ENCODE peak calls at places on chromosomes 4 and X, in four cellular contexts. T, K, U and C are unnamed samples.

GRCh38 chr4:38621004-38621684 is 42.9 kb upstream of the KLF3 start:
- DNase-seq in K (no peak), U (peak; percentile 76), T (no peak), C (no peak)

GRCh38 chr4:99300934-99301333 is 10.1 kb upstream of the ADH1A start:
- DNase-seq in U (peak; percentile 84), K (no peak), T (peak; percentile 85), C (no peak)

GRCh38 chr4:26326791-26327190 is 6.0 kb downstream of the RBPJ start:
- DNase-seq in T (no peak), U (no peak), K (no peak), C (no peak)

GRCh38 chr4:174215936-174216699 is 67.3 kb downstream of the FBXO8 start:
- DNase-seq in T (no peak), K (no peak), U (no peak), C (no peak)

GRCh38 chrX:31021537-31021936 is 50.3 kb downstream of the FTHL17 start:
- DNase-seq in K (no peak), T (no peak), U (no peak), C (no peak)

GRCh38 chr4:88054909-88055308 is 47.5 kb downstream of the PKD2 start:
- DNase-seq in K (no peak), T (no peak), U (no peak), C (peak; percentile 60)

GRCh38 chr4:135575041-135575440 is 1373.5 kb upstream of the PABPC4L start:
- DNase-seq in T (no peak), K (no peak), U (no peak), C (no peak)

GRCh38 chr4:78984593-78984992 is 45.4 kb upstream of the PAQR3 start:
- DNase-seq in U (no peak), K (no peak), T (no peak), C (no peak)

GRCh38 chr4:185839204-185839712 is 27.3 kb upstream of the SORBS2 start:
- DNase-seq in T (peak; percentile 47), U (no peak), K (no peak), C (peak; percentile 90)

GRCh38 chr4:114349543-114350175 is 248.9 kb upstream of the UGT8 start:
- DNase-seq in T (no peak), U (no peak), K (no peak), C (no peak)

GRCh38 chr4:3388461-3389185 is 53.1 kb upstream of the HGFAC start:
- DNase-seq in K (no peak), T (no peak), U (no peak), C (no peak)

GRCh38 chr4:124275-125081 is at the start of gene ZNF718:
- DNase-seq in K (peak; percentile 77), T (peak; percentile 92), U (peak; percentile 96), C (peak; percentile 97)

GRCh38 chr4:19575959-19576358 is 675.7 kb upstream of the SLIT2 start:
- DNase-seq in K (no peak), T (no peak), U (no peak), C (no peak)

GRCh38 chr4:165326831-165327210 is 648 bp upstream of the MSMO1 start:
- DNase-seq in K (no peak), U (peak; percentile 56), T (peak; percentile 56), C (peak; percentile 73)

GRCh38 chr4:188400456-188400855 is 261.2 kb downstream of the TRIML1 start:
- DNase-seq in K (no peak), T (no peak), U (no peak), C (no peak)

GRCh38 chr4:53645108-53645507 is 53.8 kb upstream of the LNX1 start:
- DNase-seq in K (no peak), T (no peak), U (no peak), C (no peak)

GRCh38 chr4:53861856-53862610 is 202.4 kb downstream of the CHIC2 start:
- DNase-seq in U (no peak), T (no peak), K (no peak), C (no peak)

GRCh38 chr4:140711910-140712309 is 44.3 kb downstream of the TBC1D9 start:
- DNase-seq in T (no peak), K (no peak), U (no peak), C (no peak)

GRCh38 chr4:110106946-110107325 is 91.5 kb downstream of the ELOVL6 start:
- DNase-seq in K (no peak), T (no peak), U (no peak), C (no peak)

GRCh38 chr4:80307774-80308465 is 27.6 kb upstream of the CFAP299 start:
- DNase-seq in T (peak; percentile 22), U (peak; percentile 46), K (no peak), C (no peak)
- H3K27ac ChIP-seq in T (no peak overlapping the region), U (no peak overlapping the region), K (no peak overlapping the region), C (no peak overlapping the region)

DNA sequence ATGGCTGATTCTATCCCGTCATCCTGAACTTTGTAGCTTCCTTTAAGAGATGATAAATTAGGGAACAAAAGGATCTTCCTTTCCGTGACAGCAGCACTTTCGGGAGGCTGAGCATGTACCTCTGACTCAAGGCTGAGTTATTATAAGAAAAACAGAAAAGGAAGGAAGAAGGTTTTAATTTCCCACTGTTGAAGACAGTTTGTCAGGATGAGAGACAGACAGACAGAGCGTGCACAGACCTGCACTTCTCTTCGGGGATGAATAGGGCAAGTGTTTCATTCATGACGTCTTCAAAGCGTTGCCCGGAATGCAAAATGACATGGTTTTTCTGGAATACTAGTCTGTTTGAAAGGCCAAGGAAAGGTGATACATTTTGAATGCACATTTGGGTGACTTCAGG is 405.3 kb upstream of the FAT1 start:
- DNase-seq in T (no peak), U (no peak), K (no peak), C (no peak)
- H3K27ac ChIP-seq in T (no peak overlapping the region), U (no peak overlapping the region), K (no peak overlapping the region), C (no peak overlapping the region)

DNA sequence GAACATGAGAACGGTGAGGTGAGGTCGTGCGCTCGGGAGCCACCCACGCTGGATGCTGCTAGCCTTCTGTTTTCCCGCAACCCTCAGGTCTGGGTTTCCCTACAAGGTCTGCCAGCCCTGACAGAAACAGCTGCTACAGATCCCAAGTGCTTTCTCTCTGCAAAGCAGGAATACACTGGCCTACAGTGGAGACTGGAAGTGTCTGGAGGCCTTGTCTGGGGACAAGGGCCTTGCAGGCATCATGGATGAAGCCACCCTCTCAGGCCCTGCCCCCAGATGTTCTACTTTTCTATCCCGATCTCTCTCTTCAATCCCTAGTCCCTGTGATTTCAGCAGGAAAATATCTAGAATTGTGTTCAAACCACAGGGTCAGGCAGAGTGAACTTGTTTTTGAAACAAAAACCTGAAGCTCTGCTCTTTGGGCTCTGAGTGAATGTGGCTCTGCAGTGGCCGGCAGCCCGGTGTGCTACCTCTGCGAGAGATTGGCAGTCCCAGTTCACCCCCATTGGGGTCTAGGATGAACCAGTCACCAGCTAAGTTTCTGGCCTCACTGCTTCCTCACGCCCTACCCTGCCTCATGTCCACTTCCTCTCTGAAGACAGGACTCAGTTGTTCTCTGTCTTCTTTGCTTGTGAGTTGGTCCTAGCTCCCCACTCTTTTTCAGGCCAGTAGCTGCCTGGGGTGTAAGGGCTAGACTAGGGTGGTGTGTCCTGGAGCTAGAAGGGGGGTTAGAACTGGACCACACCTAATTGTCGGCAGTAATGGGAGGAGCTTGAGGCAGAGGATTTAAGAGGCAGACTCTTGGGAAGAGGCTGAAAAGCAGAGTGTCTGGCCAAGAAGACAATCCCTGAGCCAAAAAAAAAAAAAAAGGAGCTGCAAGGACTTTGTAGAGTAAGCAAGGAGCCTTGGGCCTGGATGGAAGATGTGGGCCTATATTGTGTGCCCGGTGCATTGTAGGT is 89.5 kb downstream of the RTL5 start:
- DNase-seq in K (no peak), U (no peak), T (peak; percentile 41), C (no peak)
- H3K27ac ChIP-seq in K (no peak overlapping the region), U (peak overlapping the region; percentile 26), T (peak overlapping the region; percentile 49), C (no peak overlapping the region)

GRCh38 chr4:44679060-44679459 is 840 bp downstream of the GUF1 start:
- DNase-seq in T (no peak), K (no peak), U (no peak), C (no peak)
- H3K27ac ChIP-seq in T (peak overlapping the region; percentile 78), K (peak overlapping the region; percentile 92), U (peak overlapping the region; percentile 98), C (no peak overlapping the region)

DNA sequence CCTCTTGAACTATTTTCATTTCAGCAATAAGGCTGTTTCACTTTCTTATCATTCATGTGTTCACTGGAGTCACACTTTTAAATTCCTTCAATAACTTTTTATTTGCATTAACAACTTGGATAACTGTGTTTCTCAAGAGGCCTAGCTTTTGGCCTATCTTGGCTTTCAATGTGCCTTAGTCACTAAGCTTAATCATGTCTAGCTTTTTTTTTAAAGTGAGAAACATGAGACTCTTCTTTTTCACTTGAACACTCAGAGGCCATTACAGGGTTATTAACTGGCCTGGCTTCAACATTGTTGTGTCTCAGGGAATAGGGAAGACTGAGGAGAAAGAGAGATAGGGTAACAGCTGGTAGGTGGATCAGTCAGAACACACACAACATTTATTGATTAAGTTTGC is 64.0 kb upstream of the VCX2 start:
- DNase-seq in T (no peak), K (no peak), U (no peak), C (no peak)
- H3K27ac ChIP-seq in T (no peak overlapping the region), K (no peak overlapping the region), U (no peak overlapping the region), C (no peak overlapping the region)

GRCh38 chrX:41189156-41189555 is 103.9 kb downstream of the USP9X start:
- DNase-seq in K (no peak), T (no peak), U (no peak), C (no peak)

GRCh38 chrX:41198410-41198809 is 113.2 kb downstream of the USP9X start:
- DNase-seq in T (no peak), U (no peak), K (no peak), C (no peak)

DNA sequence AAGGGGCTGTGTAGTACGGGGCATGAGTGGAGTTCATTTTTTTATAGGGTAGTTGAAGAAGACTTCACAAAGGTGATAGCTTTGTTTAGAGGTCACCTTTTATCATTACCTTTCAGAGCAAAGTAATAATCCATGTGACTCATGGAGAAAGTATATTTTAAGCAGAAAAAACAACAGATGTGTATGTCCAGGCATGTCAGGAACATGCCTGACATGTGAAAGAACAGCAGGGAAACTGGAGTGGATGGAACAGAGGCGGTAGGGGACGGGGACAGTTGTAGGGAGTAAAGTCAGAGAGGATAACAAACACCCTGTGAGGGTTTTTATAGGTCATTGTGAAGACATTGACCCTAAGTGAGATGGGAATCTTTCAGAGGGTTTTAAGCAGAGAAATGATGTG is 107.6 kb downstream of the USP9X start:
- DNase-seq in K (no peak), U (no peak), T (no peak), C (no peak)
- H3K27ac ChIP-seq in K (no peak overlapping the region), U (no peak overlapping the region), T (no peak overlapping the region), C (peak overlapping the region; percentile 47)